ENCODE peak calls at places on chromosomes 11 and 22, in ten cellular contexts. D is posterior vena cava; W is hypothalamus; O is LNCaP clone FGC; U is astrocyte of the cerebellum; I is activated effector memory CD4-positive, alpha-beta T cell treated with anti-CD3 and anti-CD28 coated beads, Interleukin-2, amount 50 U/mL, for 16 hours; S is mesendoderm; J is HT1080; R is H9; A is fibroblast of lung. T is an unnamed sample.

GRCh38 chr11:72576196-72576595 is 98.0 kb downstream of the PDE2A start:
- DNase-seq in D (peak), W (no peak), O (no peak), U (no peak), I (no peak), S (no peak), J (no peak), R (no peak), A (no peak), T (no peak)

GRCh38 chr22:25853078-25853477 is 111.1 kb downstream of the MYO18B start:
- DNase-seq in D (no peak), W (no peak), O (no peak), U (no peak), I (no peak), S (no peak), J (peak), R (no peak), A (no peak), T (no peak)

GRCh38 chr11:80320765-80321164 is 879.9 kb upstream of the TENM4 start:
- DNase-seq in D (no peak), W (no peak), O (no peak), U (no peak), I (no peak), S (peak), J (peak), R (peak), A (peak), T (no peak)

GRCh38 chr11:1820463-1821325 is 14.1 kb upstream of the SYT8 start:
- DNase-seq in D (peak), W (no peak), O (no peak), U (no peak), I (no peak), S (no peak), J (no peak), R (no peak), A (no peak), T (no peak)

GRCh38 chr11:48047616-48048015 is 67.3 kb downstream of the PTPRJ start:
- DNase-seq in D (peak), W (no peak), O (no peak), U (no peak), I (no peak), S (no peak), J (no peak), R (no peak), A (no peak), T (no peak)

GRCh38 chr22:21865041-21865440 is 2.4 kb downstream of the MAPK1 start:
- DNase-seq in D (no peak), W (no peak), O (no peak), U (peak), I (no peak), S (peak), J (peak), R (no peak), A (peak), T (peak)

GRCh38 chr22:17121235-17122195 is at the start of gene TMEM121B:
- DNase-seq in D (peak), W (peak), O (no peak), U (peak), I (no peak), S (peak), J (peak), R (peak), A (peak), T (no peak)

GRCh38 chr11:131248588-131248987 is 121.8 kb upstream of the NTM start:
- DNase-seq in D (no peak), W (no peak), O (no peak), U (peak), I (no peak), S (no peak), J (peak), R (no peak), A (no peak), T (no peak)

GRCh38 chr22:42957958-42958357 is 57.0 kb downstream of the PACSIN2 start:
- DNase-seq in D (no peak), W (no peak), O (no peak), U (no peak), I (no peak), S (no peak), J (no peak), R (no peak), A (no peak), T (no peak)

GRCh38 chr22:45692549-45692948 is 20.9 kb downstream of the ATXN10 start:
- DNase-seq in D (no peak), W (no peak), O (no peak), U (peak), I (no peak), S (peak), J (peak), R (no peak), A (peak), T (peak)

GRCh38 chr11:117861151-117862018 is 15.1 kb downstream of the FXYD6 start:
- DNase-seq in D (peak), W (no peak), O (no peak), U (no peak), I (peak), S (peak), J (peak), R (peak), A (peak), T (no peak)

GRCh38 chr11:121930004-121930965 is 185.7 kb downstream of the BLID start:
- DNase-seq in D (no peak), W (no peak), O (no peak), U (no peak), I (no peak), S (peak), J (no peak), R (no peak), A (peak), T (no peak)

GRCh38 chr22:39012525-39013516 is 1.2 kb upstream of the APOBEC3C start:
- DNase-seq in D (no peak), W (no peak), O (no peak), U (no peak), I (no peak), S (no peak), J (no peak), R (no peak), A (no peak), T (no peak)

GRCh38 chr11:76997512-76997911 is 36.7 kb upstream of the B3GNT6 start:
- DNase-seq in D (no peak), W (no peak), O (no peak), U (no peak), I (no peak), S (no peak), J (peak), R (no peak), A (no peak), T (no peak)

GRCh38 chr11:86931965-86932332 is 23.2 kb downstream of the FZD4 start:
- DNase-seq in D (no peak), W (no peak), O (no peak), U (no peak), I (no peak), S (peak), J (peak), R (no peak), A (peak), T (peak)

GRCh38 chr11:26106713-26107112 is 225.2 kb upstream of the ANO3 start:
- DNase-seq in D (no peak), W (no peak), O (no peak), U (no peak), I (no peak), S (no peak), J (no peak), R (no peak), A (no peak), T (no peak)

GRCh38 chr22:32494971-32495370 is 20.4 kb downstream of the FBXO7 start:
- DNase-seq in D (no peak), W (no peak), O (no peak), U (no peak), I (no peak), S (no peak), J (no peak), R (no peak), A (no peak), T (no peak)

GRCh38 chr22:31748490-31748889 is 1.4 kb downstream of the PRR14L start:
- DNase-seq in D (no peak), W (no peak), O (no peak), U (no peak), I (no peak), S (peak), J (peak), R (no peak), A (no peak), T (no peak)

GRCh38 chr11:129315781-129316579 is 59.7 kb upstream of the BARX2 start:
- DNase-seq in D (no peak), W (no peak), O (peak), U (no peak), I (no peak), S (peak), J (no peak), R (peak), A (no peak), T (no peak)

GRCh38 chr22:38271927-38272372 is 860 bp downstream of the TMEM184B start:
- DNase-seq in D (no peak), W (no peak), O (no peak), U (no peak), I (peak), S (peak), J (no peak), R (peak), A (no peak), T (no peak)

GRCh38 chr11:47229161-47229560 is 14.4 kb downstream of the DDB2 start:
- DNase-seq in D (no peak), W (no peak), O (no peak), U (no peak), I (no peak), S (no peak), J (no peak), R (no peak), A (no peak), T (no peak)

GRCh38 chr22:48574776-48575566 is 1252.7 kb downstream of the BRD1 start:
- DNase-seq in D (no peak), W (peak), O (no peak), U (no peak), I (no peak), S (peak), J (no peak), R (peak), A (peak), T (no peak)